ENCODE peak calls at places on chromosomes 13 and 19, in six cellular contexts. J is Calu3, K is neural progenitor cell, X is KG1, G is T-cell, M is HFFc6. O is an unnamed sample.

GRCh38 chr13:98500963-98501421 is 75.9 kb downstream of the STK24 start:
- DNase-seq in X (no peak), K (no peak), M (no peak), J (no peak), G (no peak), O (no peak)

GRCh38 chr13:112652512-112653458 is 37.1 kb upstream of the ATP11A start:
- DNase-seq in J (no peak), K (no peak), X (no peak), G (no peak), M (no peak), O (no peak)

GRCh38 chr13:34667356-34668218 is 274.5 kb upstream of the NBEA start:
- DNase-seq in M (no peak), G (no peak), K (no peak), J (no peak), X (no peak), O (no peak)

GRCh38 chr19:31718041-31718440 is 368.8 kb upstream of the TSHZ3 start:
- DNase-seq in G (no peak), J (no peak), M (no peak), X (no peak), K (no peak), O (no peak)

GRCh38 chr13:97148894-97149293 is 73.2 kb upstream of the MBNL2 start:
- DNase-seq in G (no peak), J (no peak), K (no peak), X (no peak), M (no peak), O (no peak)

GRCh38 chr19:13441810-13442512 is 64.3 kb downstream of the CACNA1A start:
- DNase-seq in G (peak), X (peak), K (peak), M (peak), J (peak), O (peak)

GRCh38 chr19:29372921-29373797 is 152.6 kb upstream of the VSTM2B start:
- DNase-seq in J (no peak), G (no peak), K (no peak), M (no peak), X (no peak), O (no peak)

GRCh38 chr13:91347996-91348905 is 764 bp downstream of the MIR17HG start:
- DNase-seq in M (peak), X (peak), K (peak), G (peak), J (no peak), O (peak)

GRCh38 chr19:41499899-41500298 is 56.9 kb downstream of the ERICH4 start:
- DNase-seq in G (no peak), M (no peak), K (no peak), J (no peak), X (no peak), O (no peak)

GRCh38 chr19:47228937-47229673 is 1.9 kb downstream of the BBC3 start:
- DNase-seq in G (peak), J (no peak), X (no peak), M (peak), K (peak), O (no peak)

GRCh38 chr13:94079876-94080275 is 399.6 kb downstream of the DCT start:
- DNase-seq in X (no peak), M (no peak), K (no peak), G (no peak), J (no peak), O (no peak)

GRCh38 chr13:25978961-25979360 is 72.9 kb downstream of the SHISA2 start:
- DNase-seq in J (no peak), K (no peak), M (no peak), X (no peak), G (no peak), O (no peak)

GRCh38 chr19:33627962-33628839 is 6.4 kb downstream of the CHST8 start:
- DNase-seq in G (no peak), J (no peak), K (no peak), M (no peak), X (no peak), O (no peak)

GRCh38 chr19:1826557-1827521 is 14.8 kb upstream of the ATP8B3 start:
- DNase-seq in M (no peak), X (no peak), J (no peak), K (peak), G (no peak), O (peak)

GRCh38 chr19:3982701-3983541 is 2.3 kb downstream of the EEF2 start:
- DNase-seq in G (no peak), M (peak), J (no peak), K (no peak), X (no peak), O (no peak)

GRCh38 chr19:41376241-41376997 is at the start of gene TMEM91:
- DNase-seq in K (peak), J (peak), X (no peak), M (no peak), G (no peak), O (peak)

GRCh38 chr19:38978315-38978689 is 2.8 kb upstream of the FBXO17 start:
- DNase-seq in J (no peak), X (no peak), M (no peak), K (no peak), G (no peak), O (no peak)

GRCh38 chr19:38556521-38557174 is 61.1 kb downstream of the MAP4K1 start:
- DNase-seq in K (no peak), G (no peak), X (no peak), M (peak), J (peak), O (no peak)

GRCh38 chr13:31441804-31442487 is 242.2 kb downstream of the B3GLCT start:
- DNase-seq in M (no peak), J (no peak), K (no peak), X (no peak), G (no peak), O (no peak)

GRCh38 chr13:114012141-114012540 is 38.3 kb upstream of the C13orf46 start:
- DNase-seq in M (no peak), K (no peak), X (no peak), G (no peak), J (no peak), O (no peak)

GRCh38 chr13:39566216-39566869 is 36.6 kb downstream of the LHFPL6 start:
- DNase-seq in K (no peak), G (no peak), J (no peak), M (no peak), X (no peak), O (no peak)

GRCh38 chr13:110882972-110883371 is 31.9 kb downstream of the ANKRD10 start:
- DNase-seq in M (peak), X (no peak), G (no peak), K (no peak), J (no peak), O (no peak)

GRCh38 chr19:54648129-54648528 is 14.7 kb upstream of the LILRB4 start:
- DNase-seq in X (no peak), M (no peak), G (no peak), J (no peak), K (no peak), O (no peak)

GRCh38 chr13:64928704-64929499 is 2301.2 kb downstream of the PCDH9 start:
- DNase-seq in G (no peak), X (no peak), K (no peak), M (peak), J (no peak), O (no peak)

GRCh38 chr13:106534844-106535551 is 464 bp downstream of the EFNB2 start:
- DNase-seq in M (no peak), X (no peak), K (no peak), J (no peak), G (peak), O (peak)

GRCh38 chr19:19134687-19135158 is 3.6 kb downstream of the TMEM161A start:
- DNase-seq in K (peak), J (no peak), G (peak), M (no peak), X (no peak), O (peak)

GRCh38 chr19:45569619-45570421 is 14.8 kb downstream of the OPA3 start:
- DNase-seq in X (peak), G (peak), J (peak), K (peak), M (no peak), O (peak)

GRCh38 chr19:30236006-30236405 is 136.2 kb upstream of the ZNF536 start:
- DNase-seq in K (peak), X (no peak), M (no peak), G (no peak), J (no peak), O (peak)

GRCh38 chr19:4965061-4965460 is 3.9 kb upstream of the KDM4B start:
- DNase-seq in G (no peak), J (no peak), M (no peak), X (no peak), K (no peak), O (no peak)

GRCh38 chr13:31172001-31172400 is 10.3 kb upstream of the HSPH1 start:
- DNase-seq in J (no peak), M (peak), X (no peak), G (no peak), K (no peak), O (no peak)